ENCODE peak calls at places on chromosomes 1 and 21, in ten cellular contexts. J, V, U, R, K, F, S, B, Q and M are unnamed samples.

GRCh38 chr1:94329986-94330385 is 88.2 kb upstream of the ABCD3 start:
- DNase-seq in S (no peak), J (no peak), F (no peak), K (no peak), B (no peak), Q (peak), R (no peak), U (no peak), V (peak), M (no peak)

GRCh38 chr1:46757256-46757955 is 38.5 kb upstream of the EFCAB14 start:
- DNase-seq in F (no peak), U (no peak), K (peak), B (no peak), J (no peak), V (no peak), S (no peak), R (peak), Q (peak), M (no peak)

GRCh38 chr21:34986561-34987533 is 62.3 kb downstream of the RUNX1 start:
- DNase-seq in U (no peak), B (no peak), J (no peak), K (no peak), F (no peak), S (peak), V (peak), Q (peak), R (no peak), M (no peak)

GRCh38 chr1:179128520-179128919 is 46.6 kb downstream of the TOR3A start:
- DNase-seq in U (no peak), F (no peak), K (peak), J (no peak), B (no peak), R (no peak), V (no peak), S (no peak), Q (no peak), M (no peak)

GRCh38 chr1:108124622-108125311 is 75.4 kb downstream of the SLC25A24 start:
- DNase-seq in Q (no peak), B (no peak), J (no peak), K (no peak), V (no peak), F (no peak), S (no peak), U (no peak), R (no peak), M (no peak)

GRCh38 chr21:38965241-38965640 is 159.5 kb downstream of the ETS2 start:
- DNase-seq in B (no peak), R (no peak), F (no peak), S (no peak), J (no peak), Q (peak), K (no peak), U (no peak), V (no peak), M (no peak)

GRCh38 chr21:38753114-38754100 is 52.3 kb upstream of the ETS2 start:
- DNase-seq in K (no peak), F (no peak), Q (no peak), B (no peak), J (no peak), R (no peak), V (peak), S (no peak), U (no peak), M (no peak)

GRCh38 chr1:110559157-110559556 is 40.2 kb upstream of the KCNA10 start:
- DNase-seq in F (no peak), V (no peak), B (no peak), Q (peak), U (no peak), K (no peak), S (no peak), R (no peak), J (no peak), M (no peak)

GRCh38 chr1:174218983-174219382 is 59.7 kb downstream of the RABGAP1L start:
- DNase-seq in F (no peak), S (no peak), V (no peak), K (no peak), Q (no peak), B (no peak), J (no peak), R (no peak), U (no peak), M (no peak)

GRCh38 chr1:178055093-178055492 is 38.8 kb upstream of the RASAL2 start:
- DNase-seq in B (no peak), R (no peak), J (peak), V (peak), U (no peak), S (peak), K (no peak), F (peak), Q (no peak), M (peak)

GRCh38 chr1:228455715-228456114 is 31.5 kb upstream of the RNF187 start:
- DNase-seq in S (no peak), J (no peak), F (no peak), U (no peak), R (no peak), V (peak), B (no peak), K (no peak), Q (peak), M (no peak)

GRCh38 chr1:56890229-56890628 is 35.6 kb downstream of the C8A start:
- DNase-seq in U (no peak), F (no peak), Q (no peak), K (no peak), B (no peak), J (no peak), V (no peak), S (no peak), R (no peak), M (no peak)

GRCh38 chr21:46071082-46071481 is 26.8 kb upstream of the COL6A2 start:
- DNase-seq in K (no peak), Q (no peak), V (no peak), U (peak), F (peak), B (no peak), J (peak), R (no peak), S (no peak), M (no peak)

GRCh38 chr1:76106251-76106650 is 31.7 kb downstream of the ST6GALNAC3 start:
- DNase-seq in V (no peak), B (no peak), Q (no peak), S (no peak), J (no peak), R (no peak), F (no peak), K (no peak), U (no peak), M (no peak)

GRCh38 chr1:209648931-209649776 is 3.1 kb downstream of the LAMB3 start:
- DNase-seq in F (no peak), U (no peak), J (peak), R (no peak), B (no peak), Q (peak), S (no peak), K (no peak), V (peak), M (no peak)

GRCh38 chr21:29914326-29914725 is 25.5 kb downstream of the GRIK1 start:
- DNase-seq in F (no peak), S (no peak), Q (no peak), R (no peak), K (no peak), B (no peak), V (no peak), U (no peak), J (no peak), M (no peak)

GRCh38 chr1:151193304-151193703 is 3.3 kb upstream of the VPS72 start:
- DNase-seq in V (no peak), U (no peak), J (no peak), F (no peak), S (no peak), B (no peak), R (no peak), Q (no peak), K (no peak), M (no peak)

GRCh38 chr1:232137066-232137465 is 492.9 kb downstream of the SIPA1L2 start:
- DNase-seq in Q (no peak), B (no peak), S (no peak), U (no peak), K (no peak), R (no peak), J (no peak), V (no peak), F (no peak), M (no peak)

GRCh38 chr21:42423197-42423675 is 19.5 kb downstream of the UBASH3A start:
- DNase-seq in S (no peak), Q (no peak), B (no peak), V (no peak), F (no peak), U (no peak), K (no peak), R (no peak), J (peak), M (no peak)

GRCh38 chr1:168089979-168090337 is 46.8 kb downstream of the GPR161 start:
- DNase-seq in J (no peak), K (no peak), S (no peak), Q (no peak), R (no peak), V (no peak), F (no peak), U (no peak), B (no peak), M (no peak)

GRCh38 chr1:80624682-80625081 is 1176.1 kb upstream of the ADGRL2 start:
- DNase-seq in V (no peak), U (no peak), K (no peak), Q (no peak), B (no peak), R (no peak), S (no peak), F (no peak), J (no peak), M (no peak)

GRCh38 chr1:77267035-77267434 is 14.8 kb upstream of the AK5 start:
- DNase-seq in V (no peak), Q (no peak), F (no peak), R (no peak), U (no peak), B (no peak), J (no peak), S (no peak), K (no peak), M (no peak)

GRCh38 chr1:204207136-204207616 is 6.6 kb downstream of the GOLT1A start:
- DNase-seq in U (peak), F (peak), J (peak), B (peak), V (peak), R (peak), S (peak), K (peak), Q (no peak), M (peak)

GRCh38 chr1:107529511-107530149 is 388.8 kb downstream of the NTNG1 start:
- DNase-seq in S (no peak), U (no peak), B (no peak), V (peak), K (peak), R (no peak), F (no peak), J (peak), Q (peak), M (no peak)

GRCh38 chr1:151502859-151503509 is 8.2 kb upstream of the CGN start:
- DNase-seq in S (no peak), R (no peak), U (no peak), F (no peak), V (no peak), J (no peak), K (no peak), B (no peak), Q (no peak), M (no peak)

GRCh38 chr1:43027977-43028376 is 69.3 kb upstream of the SLC2A1 start:
- DNase-seq in J (no peak), U (no peak), F (no peak), S (no peak), R (no peak), B (no peak), V (no peak), K (no peak), Q (no peak), M (no peak)

GRCh38 chr21:44492572-44493385 is 37.5 kb downstream of the LRRC3 start:
- DNase-seq in F (no peak), S (no peak), B (no peak), U (no peak), K (no peak), R (no peak), Q (no peak), J (no peak), V (no peak), M (no peak)

GRCh38 chr1:40270152-40270834 is 12.3 kb downstream of the ZMPSTE24 start:
- DNase-seq in U (no peak), K (no peak), Q (peak), S (no peak), F (no peak), R (no peak), V (no peak), J (no peak), B (no peak), M (no peak)

GRCh38 chr1:235643837-235644692 is 5.5 kb downstream of the GNG4 start:
- DNase-seq in V (no peak), S (no peak), F (no peak), Q (no peak), B (no peak), U (no peak), R (no peak), K (no peak), J (no peak), M (no peak)

GRCh38 chr21:42222821-42223390 is 4.0 kb downstream of the ABCG1 start:
- DNase-seq in V (no peak), S (no peak), R (no peak), J (no peak), F (peak), B (peak), U (no peak), Q (no peak), K (no peak), M (no peak)

GRCh38 chr1:12604114-12604874 is 13.7 kb downstream of the DHRS3 start:
- DNase-seq in F (no peak), V (peak), U (no peak), J (peak), Q (peak), S (peak), B (no peak), R (peak), K (no peak), M (no peak)

DNA sequence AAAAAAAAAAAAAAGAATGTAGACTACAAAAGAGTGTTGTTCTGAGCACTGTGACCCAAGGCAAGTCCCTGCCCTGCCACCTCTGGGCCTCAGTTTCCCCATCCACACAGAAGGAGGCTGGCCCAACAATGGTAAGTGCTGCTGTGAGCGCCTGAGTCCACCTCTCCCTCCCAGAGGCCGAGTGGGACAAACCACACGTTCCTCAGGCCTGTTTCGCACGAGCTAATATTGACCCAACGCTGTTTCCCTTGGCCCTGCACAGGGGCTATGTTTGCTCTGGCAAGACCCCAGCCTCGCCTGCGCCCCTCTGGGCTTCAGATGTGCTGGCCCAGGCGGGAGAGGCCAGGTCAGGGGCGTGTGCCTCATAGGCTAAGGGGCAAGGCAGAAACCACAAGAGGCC is 12.6 kb upstream of the LAPTM5 start:
- DNase-seq in F (no peak), J (no peak), B (no peak), S (no peak), V (no peak), K (no peak), Q (no peak), R (peak), U (no peak), M (no peak)
- H3K27ac ChIP-seq in F (no peak), J (no peak), B (no peak), S (no peak), V (no peak), K (no peak), Q (no peak), R (no peak), U (no peak), M (no peak)

DNA sequence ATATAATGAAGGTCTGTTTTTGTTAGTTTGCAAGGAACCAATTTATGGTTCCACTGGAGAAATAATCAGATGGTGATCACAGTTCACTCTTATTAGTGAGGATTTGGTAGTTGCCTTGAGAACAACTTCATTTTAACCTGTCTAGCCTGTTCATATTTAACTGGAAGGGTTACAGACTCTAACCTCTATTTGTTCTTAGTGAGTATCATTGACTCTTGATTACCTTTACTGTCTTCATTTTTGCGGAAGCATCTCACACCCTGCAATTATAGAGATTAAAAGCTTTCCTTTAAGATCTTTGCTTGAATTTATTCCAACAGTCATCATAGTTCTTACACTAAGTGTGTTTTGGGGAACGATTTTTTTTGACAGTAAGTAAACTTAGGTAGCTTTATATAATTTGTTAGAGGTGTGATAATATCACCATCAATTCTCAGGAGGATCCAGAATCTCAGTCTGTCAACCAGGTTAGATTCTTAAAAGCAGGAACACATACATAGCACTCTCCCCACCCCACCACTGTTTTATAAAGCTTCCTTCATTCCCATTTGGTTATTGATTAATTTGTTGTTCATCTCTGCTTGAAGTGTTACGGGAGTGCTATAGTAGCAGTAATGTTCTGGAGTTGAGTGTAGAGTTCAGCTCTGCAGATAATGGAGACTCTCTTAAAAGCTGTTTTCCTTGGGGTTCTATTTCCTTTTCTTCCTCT is 30.1 kb downstream of the B3GALT2 start:
- DNase-seq in J (no peak), V (no peak), Q (no peak), U (no peak), F (no peak), S (no peak), R (no peak), B (no peak), K (no peak), M (no peak)
- H3K27ac ChIP-seq in J (no peak), V (no peak), Q (peak), U (no peak), F (no peak), S (no peak), R (no peak), B (no peak), K (no peak), M (no peak)

DNA sequence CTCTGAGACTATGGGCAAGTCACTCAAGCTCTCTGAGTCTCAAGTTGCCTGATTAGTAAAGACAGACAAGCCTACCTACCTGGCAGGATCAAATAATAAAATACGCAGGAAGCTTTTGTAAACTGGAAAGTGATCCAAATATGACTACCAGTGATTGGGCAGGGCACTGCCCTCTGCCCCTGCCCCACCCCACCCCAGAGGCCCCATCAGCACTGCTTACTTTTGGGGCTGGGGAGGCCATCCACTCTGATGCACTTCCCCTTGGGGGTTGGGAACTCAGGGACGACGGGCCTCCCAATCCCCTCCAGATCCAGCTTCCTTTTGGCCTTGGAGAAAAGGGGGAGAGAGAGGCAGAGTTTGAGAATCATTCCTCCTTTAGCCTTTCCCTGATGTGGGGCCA is 6.9 kb downstream of the E2F2 start:
- DNase-seq in K (no peak), Q (no peak), F (no peak), V (no peak), S (no peak), U (no peak), R (no peak), J (peak), B (no peak), M (no peak)
- H3K27ac ChIP-seq in K (no peak), Q (no peak), F (no peak), V (no peak), S (no peak), U (no peak), R (no peak), J (peak), B (no peak), M (no peak)

GRCh38 chr1:61117283-61117682 is 34.9 kb downstream of the NFIA start:
- DNase-seq in K (no peak), R (no peak), U (no peak), Q (no peak), V (no peak), J (no peak), B (no peak), F (no peak), S (no peak), M (no peak)

GRCh38 chr1:61115436-61115835 is 33.1 kb downstream of the NFIA start:
- DNase-seq in S (no peak), V (no peak), Q (no peak), B (no peak), R (no peak), U (no peak), F (no peak), K (no peak), J (no peak), M (no peak)

GRCh38 chr1:61114178-61114870 is 32.0 kb downstream of the NFIA start:
- DNase-seq in F (no peak), J (no peak), R (no peak), U (no peak), K (no peak), B (no peak), S (no peak), Q (no peak), V (no peak), M (no peak)

GRCh38 chr1:61119085-61119484 is 36.7 kb downstream of the NFIA start:
- DNase-seq in U (no peak), J (no peak), Q (no peak), S (no peak), F (peak), B (no peak), V (no peak), R (no peak), K (no peak), M (no peak)

GRCh38 chr1:61116421-61116820 is 34.1 kb downstream of the NFIA start:
- DNase-seq in B (no peak), Q (no peak), U (no peak), R (no peak), K (no peak), S (no peak), F (no peak), J (no peak), V (no peak), M (no peak)
- H3K27ac ChIP-seq in B (peak), Q (no peak), U (no peak), R (no peak), K (no peak), S (peak), F (peak), J (peak), V (no peak), M (peak)